ENCODE peak calls at places on chromosomes 12 and 14, in six cellular contexts. I is heart left ventricle, J is gastrocnemius medialis, T is HCT116, K is aorta, O is HepG2. R is an unnamed sample. For H3K36me3, the result is how much of the 10 kb centered on the place peaks cover.

GRCh38 chr12:12870454-12870853 is 20.9 kb upstream of the GPRC5A start:
- DNase-seq in I (no peak), J (no peak), T (peak), K (no peak), O (peak), R (no peak)

GRCh38 chr12:117408161-117408791 is 46.9 kb upstream of the NOS1 start:
- DNase-seq in I (peak), J (peak), T (no peak), K (no peak), O (no peak), R (peak)

GRCh38 chr12:28974166-28974565 is 174.9 kb upstream of the FAR2 start:
- DNase-seq in I (no peak), J (no peak), T (no peak), K (no peak), O (no peak), R (no peak)

GRCh38 chr12:117158911-117159310 is 31.4 kb downstream of the FBXO21 start:
- DNase-seq in I (no peak), J (no peak), T (no peak), K (no peak), O (no peak), R (no peak)

GRCh38 chr14:37669242-37669641 is 73.8 kb downstream of the TTC6 start:
- DNase-seq in I (no peak), J (no peak), T (peak), K (no peak), O (no peak), R (no peak)

GRCh38 chr12:103791350-103791920 is 49.6 kb downstream of the NT5DC3 start:
- DNase-seq in I (no peak), J (no peak), T (no peak), K (no peak), O (no peak), R (no peak)

GRCh38 chr12:52139579-52140062 is 52.2 kb downstream of the KRT80 start:
- DNase-seq in I (no peak), J (no peak), T (no peak), K (no peak), O (no peak), R (peak)

GRCh38 chr14:74671789-74672188 is 41.1 kb downstream of the AREL1 start:
- DNase-seq in I (no peak), J (no peak), T (no peak), K (peak), O (no peak), R (no peak)

GRCh38 chr12:49698619-49699545 is 8.3 kb downstream of the FMNL3 start:
- DNase-seq in I (peak), J (peak), T (no peak), K (no peak), O (no peak), R (no peak)

GRCh38 chr12:75488553-75488952 is 8.0 kb downstream of the GLIPR1 start:
- DNase-seq in I (no peak), J (no peak), T (no peak), K (peak), O (peak), R (no peak)

GRCh38 chr14:93331375-93332031 is 1.3 kb downstream of the BTBD7 start:
- DNase-seq in I (peak), J (no peak), T (no peak), K (no peak), O (no peak), R (peak)

GRCh38 chr12:3752096-3752709 is 706 bp downstream of the CRACR2A start:
- DNase-seq in I (peak), J (peak), T (peak), K (peak), O (peak), R (peak)

GRCh38 chr14:61417141-61417540 is 95.8 kb downstream of the PRKCH start:
- DNase-seq in I (no peak), J (no peak), T (no peak), K (no peak), O (no peak), R (no peak)

GRCh38 chr14:96192975-96193805 is 11.4 kb upstream of the BDKRB2 start:
- DNase-seq in I (no peak), J (no peak), T (no peak), K (no peak), O (no peak), R (no peak)

GRCh38 chr14:54348001-54348611 is 48.7 kb upstream of the CDKN3 start:
- DNase-seq in I (no peak), J (no peak), T (peak), K (no peak), O (peak), R (no peak)

GRCh38 chr12:100539209-100539608 is 34.3 kb upstream of the GAS2L3 start:
- DNase-seq in I (no peak), J (no peak), T (no peak), K (no peak), O (no peak), R (no peak)

GRCh38 chr12:9651265-9651729 is 18.2 kb upstream of the CLEC2D start:
- DNase-seq in I (peak), J (no peak), T (no peak), K (no peak), O (no peak), R (no peak)

GRCh38 chr12:9701380-9702154 is 31.3 kb downstream of the CLECL1 start:
- DNase-seq in I (no peak), J (no peak), T (no peak), K (no peak), O (no peak), R (no peak)

GRCh38 chr12:101902641-101903040 is 25.3 kb downstream of the DRAM1 start:
- DNase-seq in I (no peak), J (no peak), T (no peak), K (no peak), O (no peak), R (no peak)

GRCh38 chr14:103027451-103027850 is 29.9 kb downstream of the CDC42BPB start:
- DNase-seq in I (no peak), J (no peak), T (no peak), K (no peak), O (no peak), R (no peak)

GRCh38 chr12:121505513-121505912 is 75.3 kb downstream of the KDM2B start:
- DNase-seq in I (no peak), J (no peak), T (no peak), K (no peak), O (no peak), R (no peak)

GRCh38 chr12:46067062-46067461 is 76.7 kb upstream of the SCAF11 start:
- DNase-seq in I (no peak), J (no peak), T (no peak), K (no peak), O (no peak), R (no peak)

GRCh38 chr12:32196250-32197198 is 89.9 kb downstream of the BICD1 start:
- DNase-seq in I (no peak), J (no peak), T (no peak), K (no peak), O (no peak), R (no peak)

GRCh38 chr12:104957388-104958008 is 592 bp downstream of the SLC41A2 start:
- DNase-seq in I (no peak), J (no peak), T (no peak), K (no peak), O (no peak), R (peak)

GRCh38 chr12:111454311-111454710 is 48.6 kb downstream of the SH2B3 start:
- DNase-seq in I (no peak), J (no peak), T (no peak), K (no peak), O (no peak), R (no peak)

GRCh38 chr12:131855521-131856142 is 27.4 kb downstream of the MMP17 start:
- DNase-seq in I (no peak), J (no peak), T (no peak), K (no peak), O (no peak), R (no peak)

GRCh38 chr12:47186246-47186645 is 106.5 kb upstream of the AMIGO2 start:
- DNase-seq in I (no peak), J (no peak), T (no peak), K (no peak), O (no peak), R (no peak)

GRCh38 chr12:60494249-60494648 is 898.4 kb downstream of the SLC16A7 start:
- DNase-seq in I (no peak), J (no peak), T (peak), K (no peak), O (peak), R (no peak)

GRCh38 chr12:68198490-68199086 is 27.0 kb downstream of the IL26 start:
- DNase-seq in I (no peak), J (no peak), T (no peak), K (no peak), O (no peak), R (no peak)

GRCh38 chr12:452667-453210 is 7.0 kb upstream of the B4GALNT3 start:
- DNase-seq in I (no peak), J (no peak), T (no peak), K (peak), O (no peak), R (peak)

GRCh38 chr12:29569392-29569791 is 71.9 kb upstream of the OVCH1 start:
- DNase-seq in I (no peak), J (no peak), T (no peak), K (no peak), O (no peak), R (no peak)

GRCh38 chr14:62983821-62984220 is 61.4 kb downstream of the KCNH5 start:
- DNase-seq in I (no peak), J (no peak), T (no peak), K (no peak), O (no peak), R (no peak)

GRCh38 chr14:76876076-76876475 is 49.9 kb downstream of the LRRC74A start:
- DNase-seq in I (peak), J (peak), T (peak), K (peak), O (peak), R (no peak)

GRCh38 chr12:12714276-12715001 is 2.7 kb upstream of the CDKN1B start:
- DNase-seq in I (peak), J (peak), T (no peak), K (no peak), O (no peak), R (peak)

GRCh38 chr14:93105362-93105761 is 10.4 kb downstream of the ITPK1 start:
- DNase-seq in I (no peak), J (peak), T (no peak), K (no peak), O (no peak), R (no peak)

GRCh38 chr14:92493492-92493891 is 20.1 kb upstream of the RIN3 start:
- DNase-seq in I (no peak), J (no peak), T (no peak), K (no peak), O (no peak), R (no peak)

GRCh38 chr12:622420-622819 is 40.8 kb downstream of the NINJ2 start:
- DNase-seq in I (no peak), J (no peak), T (no peak), K (no peak), O (no peak), R (no peak)

GRCh38 chr12:41967668-41968649 is 176.7 kb downstream of the GXYLT1 start:
- DNase-seq in I (no peak), J (no peak), T (no peak), K (no peak), O (no peak), R (no peak)

GRCh38 chr12:103273645-103274044 is 222.1 kb downstream of the C12orf42 start:
- DNase-seq in I (no peak), J (no peak), T (no peak), K (no peak), O (no peak), R (no peak)

GRCh38 chr14:37515761-37516160 is 79.3 kb downstream of the FOXA1 start:
- DNase-seq in I (no peak), J (no peak), T (no peak), K (no peak), O (no peak), R (no peak)

GRCh38 chr12:39618701-39619100 is 902 bp downstream of the ABCD2 start:
- DNase-seq in I (no peak), J (no peak), T (no peak), K (no peak), O (no peak), R (no peak)
- H3K4me3 ChIP-seq in I (no peak), J (no peak), T (no peak), K (no peak), O (no peak), R (no peak)

DNA sequence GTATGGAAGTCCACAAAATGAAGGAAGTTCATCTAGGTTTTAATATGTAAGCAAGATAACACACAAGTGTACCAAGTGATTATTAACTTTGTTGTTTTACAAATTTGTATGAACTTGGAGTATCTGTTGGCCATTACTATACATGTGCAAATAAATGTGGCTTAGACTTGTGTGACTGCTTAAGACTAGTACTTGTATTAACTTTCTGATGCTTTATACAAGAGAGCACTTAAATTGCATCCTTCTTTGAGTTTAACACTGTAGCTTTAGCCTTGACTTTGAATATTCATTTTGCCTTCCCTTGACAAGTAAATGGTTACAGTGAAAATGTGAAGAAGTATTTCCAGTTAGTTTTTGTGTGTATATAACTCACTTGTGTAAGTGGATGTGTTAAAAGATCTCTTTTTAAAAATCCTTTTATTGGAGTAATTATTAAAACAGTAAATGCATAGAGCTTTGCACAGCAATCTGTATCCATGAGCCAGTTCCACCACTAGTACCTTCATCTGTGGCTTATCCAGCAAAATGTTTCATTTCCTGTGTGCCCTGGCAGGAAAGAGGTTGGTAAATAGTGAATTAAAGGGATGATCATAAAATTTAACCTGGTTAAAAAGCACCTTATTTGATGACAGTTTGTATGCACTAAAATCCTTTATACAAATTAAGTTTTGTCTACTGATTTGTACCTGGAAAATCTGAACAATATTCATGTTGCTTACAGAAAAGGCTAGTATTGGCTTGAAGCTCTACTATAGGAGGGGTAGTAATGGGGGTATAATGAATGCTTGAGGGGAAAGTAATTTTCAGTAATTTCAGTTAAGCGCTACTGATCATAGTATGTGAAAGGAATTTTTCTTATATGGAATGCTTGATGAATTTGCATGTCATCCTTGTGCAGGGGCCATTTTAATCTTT is 8.0 kb downstream of the PNN start:
- DNase-seq in I (no peak), J (no peak), T (no peak), K (no peak), O (no peak), R (no peak)
- H3K36me3 ChIP-seq in I (half or more), J (under half), T (half or more), K (under half), O (under half), R (under half)

GRCh38 chr14:101520621-101521305 is 40.5 kb upstream of the DIO3 start:
- DNase-seq in I (no peak), J (peak), T (no peak), K (no peak), O (no peak), R (no peak)
- H3K4me3 ChIP-seq in I (no peak), J (no peak), T (no peak), K (no peak), O (no peak), R (no peak)

GRCh38 chr12:56351325-56351724 is 8.6 kb downstream of the STAT2 start:
- DNase-seq in I (no peak), J (no peak), T (no peak), K (no peak), O (no peak), R (no peak)
- H3K36me3 ChIP-seq in I (half or more), J (under half), T (under half), K (under half), O (under half), R (half or more)

DNA sequence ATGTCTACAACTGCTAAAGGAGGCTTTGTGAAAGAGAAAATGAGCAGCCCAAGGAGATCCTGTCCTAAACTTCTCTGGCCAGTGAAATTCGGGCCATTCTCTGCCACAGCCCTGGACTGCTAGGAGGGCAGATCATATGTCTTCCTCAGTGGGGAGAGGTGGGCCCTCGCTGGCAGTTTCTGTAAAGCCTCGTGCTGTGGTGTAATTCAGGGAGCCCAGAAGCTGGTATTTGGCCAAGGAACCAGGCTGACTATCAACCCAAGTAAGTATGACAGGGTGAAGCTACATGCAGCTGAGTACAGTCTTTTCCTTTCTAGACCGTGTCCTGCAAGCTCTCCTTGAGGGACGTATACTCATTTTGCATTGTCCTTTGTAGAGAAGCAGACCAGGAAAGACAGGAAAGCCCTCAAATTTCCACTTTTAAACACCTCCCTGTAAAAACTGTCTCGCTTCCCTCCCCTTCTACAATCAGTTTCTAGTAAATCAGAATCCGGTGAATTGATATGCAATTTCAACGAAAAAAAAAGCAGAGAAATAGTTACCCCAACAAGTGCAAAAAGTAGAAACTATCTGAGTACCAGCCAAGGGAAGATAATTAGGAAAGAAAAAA is 106.8 kb downstream of the DAD1 start:
- DNase-seq in I (no peak), J (no peak), T (no peak), K (no peak), O (no peak), R (no peak)
- H3K4me3 ChIP-seq in I (no peak), J (no peak), T (no peak), K (no peak), O (no peak), R (no peak)

DNA sequence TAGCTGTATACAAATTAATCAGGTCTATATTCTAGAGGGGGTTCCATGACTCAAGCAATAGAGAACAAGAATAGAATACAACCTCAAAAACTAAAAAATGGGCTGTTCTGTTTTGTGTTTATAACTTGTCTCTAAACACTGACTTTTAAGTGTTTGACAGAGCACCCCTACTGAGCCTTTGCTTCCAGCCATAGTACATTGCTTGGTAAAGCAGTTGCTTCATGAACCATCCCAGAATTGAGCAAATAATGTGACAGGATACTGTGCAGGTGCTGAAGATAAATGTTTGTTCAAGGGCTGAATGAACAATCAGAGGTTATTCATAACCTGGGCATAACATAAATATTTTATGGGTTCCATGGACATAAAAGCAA is 11.5 kb downstream of the SPTSSA start:
- DNase-seq in I (no peak), J (no peak), T (no peak), K (no peak), O (peak), R (no peak)
- H3K36me3 ChIP-seq in I (under half), J (under half), T (under half), K (under half), O (under half), R (under half)

R was measured in upper lobe of left lung.